ENCODE peak calls at places on chromosomes 7 and 10, in six cellular contexts. One of them, this sample, is unnamed.

GRCh38 chr10:60137292-60137992 is 231.1 kb upstream of the CCDC6 start:
- DNase-seq in thoracic aorta: no peak
- DNase-seq in SK-N-SH: no peak
- DNase-seq in neuronal stem cell: no peak
- DNase-seq in ovary: no peak
- DNase-seq in naive thymus-derived CD4-positive, alpha-beta T cell: no peak
- DNase-seq in this sample: no peak

GRCh38 chr7:88399036-88399435 is 92.3 kb upstream of the STEAP4 start:
- DNase-seq in thoracic aorta: no peak
- DNase-seq in SK-N-SH: no peak
- DNase-seq in neuronal stem cell: no peak
- DNase-seq in ovary: no peak
- DNase-seq in naive thymus-derived CD4-positive, alpha-beta T cell: no peak
- DNase-seq in this sample: no peak

GRCh38 chr7:155877167-155877566 is 64.9 kb upstream of the SHH start:
- DNase-seq in thoracic aorta: no peak
- DNase-seq in SK-N-SH: no peak
- DNase-seq in neuronal stem cell: no peak
- DNase-seq in ovary: no peak
- DNase-seq in naive thymus-derived CD4-positive, alpha-beta T cell: no peak
- DNase-seq in this sample: no peak

GRCh38 chr10:77925795-77926565 is 575 bp downstream of the DLG5 start:
- DNase-seq in thoracic aorta: no peak
- DNase-seq in SK-N-SH: peak; percentile 67
- DNase-seq in neuronal stem cell: peak; percentile 30
- DNase-seq in ovary: peak; percentile 71
- DNase-seq in naive thymus-derived CD4-positive, alpha-beta T cell: no peak
- DNase-seq in this sample: peak; percentile 57

GRCh38 chr7:39560398-39560797 is 5.8 kb upstream of the YAE1 start:
- DNase-seq in thoracic aorta: no peak
- DNase-seq in SK-N-SH: no peak
- DNase-seq in neuronal stem cell: no peak
- DNase-seq in ovary: no peak
- DNase-seq in naive thymus-derived CD4-positive, alpha-beta T cell: no peak
- DNase-seq in this sample: no peak

GRCh38 chr10:23493711-23494110 is 54.8 kb downstream of the OTUD1 start:
- DNase-seq in thoracic aorta: no peak
- DNase-seq in SK-N-SH: no peak
- DNase-seq in neuronal stem cell: no peak
- DNase-seq in ovary: no peak
- DNase-seq in naive thymus-derived CD4-positive, alpha-beta T cell: no peak
- DNase-seq in this sample: no peak

GRCh38 chr10:30830672-30831230 is 200.9 kb downstream of the ZNF438 start:
- DNase-seq in thoracic aorta: no peak
- DNase-seq in SK-N-SH: no peak
- DNase-seq in neuronal stem cell: no peak
- DNase-seq in ovary: no peak
- DNase-seq in naive thymus-derived CD4-positive, alpha-beta T cell: no peak
- DNase-seq in this sample: no peak

GRCh38 chr10:23779287-23779686 is 340.4 kb downstream of the OTUD1 start:
- DNase-seq in thoracic aorta: no peak
- DNase-seq in SK-N-SH: no peak
- DNase-seq in neuronal stem cell: no peak
- DNase-seq in ovary: no peak
- DNase-seq in naive thymus-derived CD4-positive, alpha-beta T cell: no peak
- DNase-seq in this sample: no peak

GRCh38 chr7:140261522-140261921 is 84.7 kb upstream of the KDM7A start:
- DNase-seq in thoracic aorta: no peak
- DNase-seq in SK-N-SH: no peak
- DNase-seq in neuronal stem cell: no peak
- DNase-seq in ovary: no peak
- DNase-seq in naive thymus-derived CD4-positive, alpha-beta T cell: peak; percentile 12
- DNase-seq in this sample: no peak

GRCh38 chr7:22208806-22209205 is 148.1 kb downstream of the RAPGEF5 start:
- DNase-seq in thoracic aorta: no peak
- DNase-seq in SK-N-SH: no peak
- DNase-seq in neuronal stem cell: no peak
- DNase-seq in ovary: no peak
- DNase-seq in naive thymus-derived CD4-positive, alpha-beta T cell: no peak
- DNase-seq in this sample: no peak

GRCh38 chr7:3955751-3956696 is 655.0 kb downstream of the SDK1 start:
- DNase-seq in thoracic aorta: no peak
- DNase-seq in SK-N-SH: no peak
- DNase-seq in neuronal stem cell: no peak
- DNase-seq in ovary: no peak
- DNase-seq in naive thymus-derived CD4-positive, alpha-beta T cell: no peak
- DNase-seq in this sample: no peak

GRCh38 chr7:73533742-73534141 is 11.6 kb upstream of the BAZ1B start:
- DNase-seq in thoracic aorta: no peak
- DNase-seq in SK-N-SH: no peak
- DNase-seq in neuronal stem cell: no peak
- DNase-seq in ovary: no peak
- DNase-seq in naive thymus-derived CD4-positive, alpha-beta T cell: no peak
- DNase-seq in this sample: no peak

GRCh38 chr10:113957013-113957412 is 86.7 kb upstream of the ADRB1 start:
- DNase-seq in thoracic aorta: no peak
- DNase-seq in SK-N-SH: no peak
- DNase-seq in neuronal stem cell: no peak
- DNase-seq in ovary: no peak
- DNase-seq in naive thymus-derived CD4-positive, alpha-beta T cell: no peak
- DNase-seq in this sample: no peak

GRCh38 chr7:106522691-106523090 is 138.3 kb downstream of the CCDC71L start:
- DNase-seq in thoracic aorta: no peak
- DNase-seq in SK-N-SH: no peak
- DNase-seq in neuronal stem cell: no peak
- DNase-seq in ovary: no peak
- DNase-seq in naive thymus-derived CD4-positive, alpha-beta T cell: no peak
- DNase-seq in this sample: no peak

GRCh38 chr10:87753995-87754866 is 63.8 kb downstream of the ATAD1 start:
- DNase-seq in thoracic aorta: no peak
- DNase-seq in SK-N-SH: no peak
- DNase-seq in neuronal stem cell: no peak
- DNase-seq in ovary: no peak
- DNase-seq in naive thymus-derived CD4-positive, alpha-beta T cell: no peak
- DNase-seq in this sample: no peak

DNA sequence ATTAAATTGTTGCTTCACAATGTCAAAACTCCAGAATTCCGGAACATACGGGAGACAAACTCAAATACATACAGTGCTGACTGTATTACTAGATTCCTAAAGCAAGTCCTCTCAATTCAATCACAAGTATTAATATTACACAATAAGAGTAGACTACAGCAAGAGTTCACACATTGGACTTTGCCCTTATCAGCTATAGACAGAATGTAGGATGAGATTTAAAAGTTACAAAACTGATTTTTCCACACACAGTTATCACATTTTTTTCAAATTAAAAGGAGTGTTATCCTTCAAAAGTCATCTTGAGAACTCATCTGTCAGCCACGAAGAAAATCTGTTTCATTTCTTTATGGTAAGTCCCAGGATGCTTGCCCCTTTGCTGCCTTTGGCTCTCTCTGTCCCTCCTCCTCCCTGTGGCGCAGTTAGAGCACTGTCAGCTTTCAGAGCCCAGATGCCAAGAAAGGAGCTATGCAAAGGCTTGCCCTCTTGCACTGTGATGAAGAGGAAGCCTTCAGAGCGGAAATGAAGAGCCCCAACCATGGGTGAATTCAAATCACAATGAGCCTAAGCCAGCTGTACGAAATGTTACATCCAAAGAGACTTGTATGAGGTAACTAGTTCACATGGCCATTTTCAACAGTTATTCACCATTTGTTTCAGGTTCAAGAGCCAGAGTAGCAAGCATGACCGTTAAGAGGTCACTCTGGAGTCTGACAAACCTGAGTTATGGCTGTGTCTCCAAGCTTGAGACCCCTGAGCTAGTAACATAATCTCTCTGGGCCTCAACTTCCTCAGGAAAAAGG is 10.7 kb downstream of the NCOA4 start:
- DNase-seq in thoracic aorta: no peak
- DNase-seq in SK-N-SH: no peak
- DNase-seq in neuronal stem cell: no peak
- DNase-seq in ovary: no peak
- DNase-seq in naive thymus-derived CD4-positive, alpha-beta T cell: peak; percentile 28
- DNase-seq in this sample: peak; percentile 45
- H3K4me1 ChIP-seq in thoracic aorta: peaks cover 65% of the 10 kb centered on the region
- H3K4me1 ChIP-seq in SK-N-SH: peaks cover 22% of the 10 kb centered on the region
- H3K4me1 ChIP-seq in neuronal stem cell: no peaks in the 10 kb centered on the region
- H3K4me1 ChIP-seq in ovary: peaks cover 11% of the 10 kb centered on the region
- H3K4me1 ChIP-seq in naive thymus-derived CD4-positive, alpha-beta T cell: peaks cover 28% of the 10 kb centered on the region
- H3K4me1 ChIP-seq in this sample: peaks cover 66% of the 10 kb centered on the region

DNA sequence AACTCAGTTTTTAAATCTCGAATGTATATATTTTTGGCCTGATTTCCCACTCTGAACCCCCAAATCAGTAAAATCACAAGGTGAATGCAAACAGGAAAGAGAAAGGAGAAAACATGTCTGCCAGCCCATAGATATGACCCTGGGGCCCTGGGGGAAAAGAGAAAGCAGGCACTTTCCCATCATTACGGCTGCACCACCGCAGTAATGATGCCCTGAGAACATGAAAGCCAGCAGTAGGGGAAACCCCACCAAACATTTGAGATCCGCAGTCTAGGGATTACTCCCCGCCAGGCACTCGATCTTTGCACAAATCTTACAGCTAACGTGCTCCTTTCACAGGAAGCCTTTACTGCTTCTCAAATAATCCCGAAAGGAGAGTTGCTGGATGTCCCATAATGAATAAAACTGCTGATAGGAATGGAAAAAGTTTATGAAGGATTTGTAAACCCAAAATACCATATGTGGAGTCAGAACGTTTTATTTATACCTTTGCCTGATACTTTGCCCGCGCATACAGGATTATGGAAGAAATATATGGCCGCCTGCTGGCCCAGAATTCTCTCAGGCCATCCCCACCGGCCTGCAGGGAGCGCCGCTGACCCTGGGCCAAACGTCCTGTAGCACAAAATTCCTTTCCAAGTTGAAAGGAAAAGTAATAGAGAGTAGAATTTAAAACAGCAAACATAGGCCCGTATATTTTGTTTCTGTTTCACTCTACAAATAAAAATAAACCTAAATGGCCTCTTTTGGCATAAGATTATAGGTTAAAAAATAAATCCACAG is 180.0 kb upstream of the INHBA start:
- DNase-seq in thoracic aorta: no peak
- DNase-seq in SK-N-SH: no peak
- DNase-seq in neuronal stem cell: no peak
- DNase-seq in ovary: no peak
- DNase-seq in naive thymus-derived CD4-positive, alpha-beta T cell: no peak
- DNase-seq in this sample: no peak
- H3K27ac ChIP-seq in thoracic aorta: no peak overlapping the region
- H3K27ac ChIP-seq in SK-N-SH: peak overlapping the region; percentile 96
- H3K27ac ChIP-seq in neuronal stem cell: no peak overlapping the region
- H3K27ac ChIP-seq in ovary: no peak overlapping the region
- H3K27ac ChIP-seq in naive thymus-derived CD4-positive, alpha-beta T cell: no peak overlapping the region
- H3K27ac ChIP-seq in this sample: no peak overlapping the region

GRCh38 chr10:73586583-73586984 is 4.6 kb downstream of the USP54 start:
- DNase-seq in thoracic aorta: peak; percentile 11
- DNase-seq in SK-N-SH: peak; percentile 10
- DNase-seq in neuronal stem cell: no peak
- DNase-seq in ovary: no peak
- DNase-seq in naive thymus-derived CD4-positive, alpha-beta T cell: no peak
- DNase-seq in this sample: peak; percentile 40
- H3K4me3 ChIP-seq in thoracic aorta: peak overlapping the region; percentile 26
- H3K4me3 ChIP-seq in SK-N-SH: peak overlapping the region; percentile 25
- H3K4me3 ChIP-seq in neuronal stem cell: no peak overlapping the region
- H3K4me3 ChIP-seq in ovary: no peak overlapping the region
- H3K4me3 ChIP-seq in naive thymus-derived CD4-positive, alpha-beta T cell: no peak overlapping the region
- H3K4me3 ChIP-seq in this sample: no peak overlapping the region

GRCh38 chr10:75231672-75232581 is 3.8 kb downstream of the COMTD1 start:
- DNase-seq in thoracic aorta: no peak
- DNase-seq in SK-N-SH: no peak
- DNase-seq in neuronal stem cell: no peak
- DNase-seq in ovary: no peak
- DNase-seq in naive thymus-derived CD4-positive, alpha-beta T cell: no peak
- DNase-seq in this sample: no peak
- H3K4me1 ChIP-seq in thoracic aorta: peaks cover 43% of the 10 kb centered on the region
- H3K4me1 ChIP-seq in SK-N-SH: peaks cover 12% of the 10 kb centered on the region
- H3K4me1 ChIP-seq in neuronal stem cell: peaks cover 10% of the 10 kb centered on the region
- H3K4me1 ChIP-seq in ovary: peaks cover 12% of the 10 kb centered on the region
- H3K4me1 ChIP-seq in naive thymus-derived CD4-positive, alpha-beta T cell: peaks cover 11% of the 10 kb centered on the region
- H3K4me1 ChIP-seq in this sample: peaks cover 40% of the 10 kb centered on the region

GRCh38 chr10:19833508-19833824 is 17.2 kb downstream of the PLXDC2 start:
- DNase-seq in thoracic aorta: no peak
- DNase-seq in SK-N-SH: no peak
- DNase-seq in neuronal stem cell: no peak
- DNase-seq in ovary: no peak
- DNase-seq in naive thymus-derived CD4-positive, alpha-beta T cell: no peak
- DNase-seq in this sample: no peak

GRCh38 chr10:19828278-19829049 is 12.2 kb downstream of the PLXDC2 start:
- DNase-seq in thoracic aorta: no peak
- DNase-seq in SK-N-SH: no peak
- DNase-seq in neuronal stem cell: no peak
- DNase-seq in ovary: no peak
- DNase-seq in naive thymus-derived CD4-positive, alpha-beta T cell: no peak
- DNase-seq in this sample: peak; percentile 67

GRCh38 chr10:19835952-19836351 is 19.7 kb downstream of the PLXDC2 start:
- DNase-seq in thoracic aorta: no peak
- DNase-seq in SK-N-SH: no peak
- DNase-seq in neuronal stem cell: no peak
- DNase-seq in ovary: no peak
- DNase-seq in naive thymus-derived CD4-positive, alpha-beta T cell: no peak
- DNase-seq in this sample: no peak

GRCh38 chr10:19832624-19833507 is 16.6 kb downstream of the PLXDC2 start:
- DNase-seq in thoracic aorta: no peak
- DNase-seq in SK-N-SH: no peak
- DNase-seq in neuronal stem cell: peak; percentile 14
- DNase-seq in ovary: no peak
- DNase-seq in naive thymus-derived CD4-positive, alpha-beta T cell: no peak
- DNase-seq in this sample: peak; percentile 29
- H3K27ac ChIP-seq in thoracic aorta: no peak overlapping the region
- H3K27ac ChIP-seq in SK-N-SH: no peak overlapping the region
- H3K27ac ChIP-seq in neuronal stem cell: no peak overlapping the region
- H3K27ac ChIP-seq in ovary: no peak overlapping the region
- H3K27ac ChIP-seq in naive thymus-derived CD4-positive, alpha-beta T cell: no peak overlapping the region
- H3K27ac ChIP-seq in this sample: no peak overlapping the region

GRCh38 chr7:151243411-151244155 is 4.9 kb downstream of the SMARCD3 start:
- DNase-seq in thoracic aorta: no peak
- DNase-seq in SK-N-SH: no peak
- DNase-seq in neuronal stem cell: peak; percentile 18
- DNase-seq in ovary: no peak
- DNase-seq in naive thymus-derived CD4-positive, alpha-beta T cell: peak; percentile 70
- DNase-seq in this sample: peak; percentile 75

GRCh38 chr7:151240942-151241754 is 7.3 kb downstream of the SMARCD3 start:
- DNase-seq in thoracic aorta: no peak
- DNase-seq in SK-N-SH: no peak
- DNase-seq in neuronal stem cell: no peak
- DNase-seq in ovary: no peak
- DNase-seq in naive thymus-derived CD4-positive, alpha-beta T cell: no peak
- DNase-seq in this sample: no peak

GRCh38 chr7:151241755-151242096 is 6.8 kb downstream of the SMARCD3 start:
- DNase-seq in thoracic aorta: no peak
- DNase-seq in SK-N-SH: no peak
- DNase-seq in neuronal stem cell: no peak
- DNase-seq in ovary: no peak
- DNase-seq in naive thymus-derived CD4-positive, alpha-beta T cell: no peak
- DNase-seq in this sample: no peak

GRCh38 chr7:151243045-151243349 is 5.5 kb downstream of the SMARCD3 start:
- DNase-seq in thoracic aorta: no peak
- DNase-seq in SK-N-SH: no peak
- DNase-seq in neuronal stem cell: no peak
- DNase-seq in ovary: no peak
- DNase-seq in naive thymus-derived CD4-positive, alpha-beta T cell: no peak
- DNase-seq in this sample: no peak

GRCh38 chr7:151242181-151243044 is 6.1 kb downstream of the SMARCD3 start:
- DNase-seq in thoracic aorta: no peak
- DNase-seq in SK-N-SH: no peak
- DNase-seq in neuronal stem cell: no peak
- DNase-seq in ovary: no peak
- DNase-seq in naive thymus-derived CD4-positive, alpha-beta T cell: no peak
- DNase-seq in this sample: peak; percentile 31
- H3K4me3 ChIP-seq in thoracic aorta: no peak overlapping the region
- H3K4me3 ChIP-seq in SK-N-SH: no peak overlapping the region
- H3K4me3 ChIP-seq in neuronal stem cell: no peak overlapping the region
- H3K4me3 ChIP-seq in ovary: no peak overlapping the region
- H3K4me3 ChIP-seq in naive thymus-derived CD4-positive, alpha-beta T cell: no peak overlapping the region
- H3K4me3 ChIP-seq in this sample: no peak overlapping the region

This sample was measured in adrenal gland.